ENCODE peak calls at places on chromosomes 13 and 19, in seven cellular contexts. A, K, U, V, T, X and B are unnamed samples.
A peak's percentile ranks its signal among the peaks of the same experiment; 100 is the strongest.

GRCh38 chr19:1591421-1592022 is 1.1 kb downstream of the MBD3 start:
- DNase-seq in K (peak; percentile 57), X (no peak), T (no peak), V (no peak), A (no peak), U (no peak), B (no peak)

GRCh38 chr19:31055454-31055853 is 293.8 kb downstream of the TSHZ3 start:
- DNase-seq in V (no peak), K (no peak), U (no peak), X (no peak), A (no peak), T (no peak), B (no peak)

GRCh38 chr13:108615241-108615640 is 14.2 kb upstream of the MYO16 start:
- DNase-seq in K (no peak), A (no peak), V (no peak), U (no peak), T (no peak), X (no peak), B (no peak)

GRCh38 chr13:104571890-104572229 is 1505.6 kb upstream of the SLC10A2 start:
- DNase-seq in X (no peak), A (no peak), U (no peak), V (no peak), K (no peak), T (no peak), B (no peak)

GRCh38 chr19:58033741-58034475 is at the start of gene ZSCAN1:
- DNase-seq in X (no peak), A (no peak), K (peak; percentile 92), V (no peak), T (no peak), U (peak; percentile 96), B (peak; percentile 41)

GRCh38 chr13:82088781-82089180 is 1747.9 kb upstream of the SPRY2 start:
- DNase-seq in X (no peak), K (no peak), A (no peak), V (no peak), U (no peak), T (no peak), B (no peak)

GRCh38 chr19:7152568-7152967 is 83.1 kb downstream of the ZNF557 start:
- DNase-seq in X (no peak), U (no peak), K (peak; percentile 26), V (no peak), T (no peak), A (no peak), B (no peak)

GRCh38 chr19:40055832-40056504 is at the start of gene ZNF780B:
- DNase-seq in V (peak; percentile 68), A (peak; percentile 93), X (peak; percentile 36), U (peak; percentile 64), K (peak; percentile 81), T (peak; percentile 78), B (peak; percentile 47)

GRCh38 chr19:37333457-37333856 is 37.4 kb upstream of the ZNF527 start:
- DNase-seq in A (no peak), V (no peak), T (no peak), K (no peak), X (no peak), U (no peak), B (no peak)

GRCh38 chr13:98796191-98796590 is 43.7 kb upstream of the SLC15A1 start:
- DNase-seq in K (no peak), V (no peak), X (no peak), A (no peak), T (no peak), U (no peak), B (no peak)

GRCh38 chr19:1268392-1269064 is 604 bp upstream of the CIRBP start:
- DNase-seq in K (no peak), A (no peak), U (no peak), X (no peak), T (peak; percentile 29), V (no peak), B (no peak)

GRCh38 chr13:110054041-110054440 is 252.9 kb downstream of the COL4A1 start:
- DNase-seq in X (no peak), V (no peak), U (no peak), A (no peak), K (no peak), T (no peak), B (no peak)

GRCh38 chr13:110057052-110057451 is 249.9 kb downstream of the COL4A1 start:
- DNase-seq in V (no peak), A (no peak), X (no peak), K (no peak), U (no peak), T (no peak), B (no peak)

GRCh38 chr13:110056640-110057039 is 250.3 kb downstream of the COL4A1 start:
- DNase-seq in V (no peak), U (no peak), X (no peak), A (no peak), T (no peak), K (no peak), B (no peak)

DNA sequence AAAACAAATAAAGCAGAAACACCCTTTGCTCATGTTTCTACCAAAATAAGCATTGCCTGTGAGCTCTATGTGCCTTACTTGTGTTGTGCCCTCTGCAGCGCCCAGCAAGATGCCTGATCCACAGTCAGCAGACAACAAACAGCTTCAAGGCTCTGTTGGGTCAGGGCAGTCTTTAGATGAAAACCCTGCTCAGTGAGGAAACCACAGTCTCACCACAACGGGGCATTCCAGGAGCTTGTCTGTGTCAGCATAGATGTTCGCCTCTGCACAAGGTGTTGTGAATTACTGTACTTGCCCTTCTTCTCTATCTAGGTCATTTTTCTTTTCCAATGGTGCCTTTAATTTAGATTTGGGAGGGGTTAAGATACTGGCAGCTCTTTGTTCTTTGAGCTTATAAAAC is 251.9 kb downstream of the COL4A1 start:
- DNase-seq in V (no peak), A (no peak), T (no peak), X (no peak), K (no peak), U (no peak), B (peak; percentile 18)
- TF ChIP-seq RFX5 in V (no peak), A (no peak), T (no peak), X (no peak), K (no peak), U (no peak), B (no peak)

GRCh38 chr13:25116044-25116443 is 20.1 kb downstream of the PABPC3 start:
- DNase-seq in K (no peak), V (no peak), U (no peak), A (no peak), X (no peak), T (no peak), B (no peak)

GRCh38 chr13:25109341-25109740 is 13.4 kb downstream of the PABPC3 start:
- DNase-seq in T (no peak), A (no peak), U (no peak), V (no peak), K (no peak), X (no peak), B (no peak)

GRCh38 chr13:25112856-25113255 is 16.9 kb downstream of the PABPC3 start:
- DNase-seq in V (no peak), K (no peak), U (no peak), A (no peak), X (no peak), T (no peak), B (no peak)

GRCh38 chr13:25114220-25114619 is 18.3 kb downstream of the PABPC3 start:
- DNase-seq in U (peak; percentile 87), K (peak; percentile 71), A (peak; percentile 37), T (peak; percentile 74), X (peak; percentile 56), V (peak; percentile 62), B (peak; percentile 69)

DNA sequence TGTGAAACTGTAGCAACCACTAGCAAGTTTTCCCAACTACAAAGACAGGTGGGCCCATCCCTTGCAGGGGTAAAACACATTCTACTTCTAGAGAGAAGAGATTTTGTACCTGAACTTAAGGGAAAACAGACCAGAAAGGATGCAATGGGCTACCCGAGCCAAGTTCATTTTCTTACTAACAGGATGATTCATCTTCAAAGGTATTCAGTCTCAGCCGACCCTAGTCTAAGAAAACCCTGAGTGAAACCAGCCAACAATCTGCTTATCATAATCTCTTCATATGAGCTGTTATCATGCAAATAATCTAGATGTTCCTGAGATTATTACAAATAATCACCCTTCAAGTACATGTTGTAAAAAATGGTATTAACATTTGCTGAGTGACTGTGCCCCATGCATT is 15.6 kb downstream of the PABPC3 start:
- DNase-seq in V (no peak), A (no peak), T (no peak), K (no peak), X (no peak), U (no peak), B (peak; percentile 7)
- TF ChIP-seq RFX5 in V (no peak), A (no peak), T (no peak), K (no peak), X (no peak), U (no peak), B (no peak)

GRCh38 chr19:41553804-41554203 is 22.2 kb upstream of the CEACAM21 start:
- DNase-seq in T (no peak), A (no peak), X (no peak), K (no peak), V (no peak), U (no peak), B (no peak)

GRCh38 chr19:41551212-41551610 is 24.8 kb upstream of the CEACAM21 start:
- DNase-seq in U (no peak), T (no peak), A (no peak), X (no peak), K (no peak), V (no peak), B (no peak)

GRCh38 chr19:41551711-41552110 is 24.3 kb upstream of the CEACAM21 start:
- DNase-seq in K (no peak), X (no peak), U (no peak), A (no peak), T (no peak), V (no peak), B (no peak)

GRCh38 chr19:41554902-41555301 is 21.1 kb upstream of the CEACAM21 start:
- DNase-seq in T (no peak), V (no peak), A (no peak), X (no peak), K (no peak), U (no peak), B (no peak)

DNA sequence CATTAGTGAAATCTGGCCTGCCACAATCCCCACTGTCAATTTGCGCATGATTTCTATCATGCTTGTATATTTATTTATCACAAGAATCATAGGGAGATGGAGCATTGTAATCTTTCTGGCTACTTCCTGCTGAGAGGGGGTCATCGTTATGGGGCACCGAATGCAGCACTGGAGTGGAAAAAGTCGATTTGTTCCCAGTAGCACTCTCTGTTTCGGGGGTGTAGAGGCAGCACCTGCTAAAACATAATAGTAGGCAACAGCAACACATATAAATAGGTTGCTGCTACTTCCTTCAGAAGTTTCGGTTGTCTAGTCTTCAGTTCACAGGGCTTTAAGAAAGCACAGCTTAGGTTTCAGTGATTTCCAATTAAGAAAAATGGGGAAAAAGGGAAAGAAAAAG is 23.4 kb upstream of the CEACAM21 start:
- DNase-seq in T (no peak), V (no peak), X (peak; percentile 79), U (no peak), K (no peak), A (no peak), B (no peak)
- TF ChIP-seq RFX5 in T (no peak), V (no peak), X (no peak), U (no peak), K (no peak), A (no peak), B (no peak)

DNA sequence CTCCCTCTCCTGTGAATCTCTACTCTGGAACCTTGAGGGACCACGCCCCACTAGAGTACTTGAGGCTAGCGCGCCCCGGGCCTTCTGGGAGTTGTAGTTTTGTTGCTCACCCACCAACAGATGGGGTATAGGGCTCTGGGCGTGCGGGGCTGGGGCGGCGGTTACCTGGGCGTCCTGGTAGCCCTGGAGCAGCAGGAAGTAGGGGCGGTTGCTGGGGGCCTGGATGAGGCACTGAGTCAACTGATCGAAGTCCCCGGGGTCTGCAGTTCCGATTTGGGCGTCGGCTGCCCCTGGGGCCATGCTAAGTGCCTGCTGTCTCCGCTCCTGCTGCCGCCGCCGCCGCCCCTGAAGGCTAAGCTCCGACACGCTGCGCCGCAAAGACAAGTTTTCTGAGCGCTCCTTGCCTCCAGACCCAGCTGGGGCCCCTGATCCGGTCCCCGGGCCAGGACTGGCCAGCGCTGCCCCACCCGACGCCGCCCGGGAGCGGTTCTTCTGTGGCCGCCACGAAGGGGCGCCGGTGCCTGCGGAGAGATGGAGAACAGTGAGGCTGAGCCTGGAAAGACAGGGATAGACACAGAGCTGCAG is 5.3 kb downstream of the RASIP1 start:
- DNase-seq in U (peak; percentile 88), K (no peak), T (no peak), A (peak; percentile 95), V (no peak), X (no peak), B (no peak)
- TF ChIP-seq RFX5 in U (no peak), K (no peak), T (no peak), A (peak; percentile 38), V (no peak), X (no peak), B (no peak)